ENCODE peak calls at places on chromosomes 7 and 10, in six cellular contexts. M is HepG2, S is HCT116, Y is PC-3, G is H9, N is endothelial cell of umbilical vein. C is an unnamed sample.

GRCh38 chr10:48805848-48806247 is 121.2 kb downstream of the WDFY4 start:
- DNase-seq in M (no peak), S (no peak), Y (no peak), G (no peak), N (no peak), C (no peak)

GRCh38 chr7:151838072-151838471 is 38.8 kb downstream of the PRKAG2 start:
- DNase-seq in M (no peak), S (no peak), Y (no peak), G (no peak), N (no peak), C (no peak)

GRCh38 chr7:66464059-66464458 is 164.6 kb upstream of the KCTD7 start:
- DNase-seq in M (no peak), S (no peak), Y (no peak), G (no peak), N (no peak), C (no peak)

GRCh38 chr10:92886334-92886961 is 38.1 kb downstream of the EXOC6 start:
- DNase-seq in M (peak; percentile 16), S (no peak), Y (peak; percentile 35), G (no peak), N (no peak), C (peak; percentile 37)

GRCh38 chr10:72259491-72260214 is 14.1 kb upstream of the DDIT4 start:
- DNase-seq in M (no peak), S (no peak), Y (no peak), G (no peak), N (no peak), C (no peak)

GRCh38 chr7:26198133-26198780 is 2.3 kb downstream of the HNRNPA2B1 start:
- DNase-seq in M (no peak), S (no peak), Y (peak; percentile 56), G (no peak), N (peak; percentile 61), C (no peak)

GRCh38 chr10:94193466-94193924 is 169.2 kb downstream of the NOC3L start:
- DNase-seq in M (no peak), S (no peak), Y (no peak), G (no peak), N (no peak), C (peak; percentile 2)

GRCh38 chr7:27152816-27153486 is 568 bp upstream of the HOXA3 start:
- DNase-seq in M (no peak), S (no peak), Y (no peak), G (peak; percentile 25), N (no peak), C (no peak)

GRCh38 chr7:96319444-96319843 is 2.5 kb downstream of the SLC25A13 start:
- DNase-seq in M (no peak), S (no peak), Y (no peak), G (no peak), N (peak; percentile 54), C (no peak)

GRCh38 chr10:71052708-71053107 is 159.7 kb upstream of the UNC5B start:
- DNase-seq in M (no peak), S (no peak), Y (no peak), G (no peak), N (no peak), C (no peak)

GRCh38 chr10:46235705-46236536 is 50.9 kb upstream of the ANTXRL start:
- DNase-seq in M (no peak), S (no peak), Y (no peak), G (peak; percentile 10), N (no peak), C (no peak)

GRCh38 chr10:97805096-97805879 is 33.5 kb upstream of the SFRP5 start:
- DNase-seq in M (no peak), S (no peak), Y (no peak), G (no peak), N (no peak), C (no peak)

GRCh38 chr7:136869006-136869961 is 832 bp downstream of the CHRM2 start:
- DNase-seq in M (no peak), S (no peak), Y (no peak), G (peak; percentile 57), N (no peak), C (no peak)

GRCh38 chr10:89002234-89002978 is 11.8 kb downstream of the FAS start:
- DNase-seq in M (no peak), S (no peak), Y (no peak), G (no peak), N (no peak), C (no peak)

GRCh38 chr10:58178811-58179210 is 88.9 kb downstream of the IPMK start:
- DNase-seq in M (no peak), S (no peak), Y (peak; percentile 51), G (no peak), N (peak; percentile 17), C (peak; percentile 55)

GRCh38 chr10:50508315-50509051 is 115.3 kb downstream of the SGMS1 start:
- DNase-seq in M (peak; percentile 35), S (no peak), Y (no peak), G (no peak), N (no peak), C (no peak)

GRCh38 chr7:137462847-137463246 is 119.3 kb upstream of the PTN start:
- DNase-seq in M (no peak), S (no peak), Y (no peak), G (no peak), N (peak; percentile 8), C (no peak)

GRCh38 chr10:87675396-87676376 is 16.0 kb downstream of the PAPSS2 start:
- DNase-seq in M (no peak), S (no peak), Y (peak; percentile 82), G (no peak), N (peak; percentile 79), C (peak; percentile 66)

GRCh38 chr7:52689912-52690311 is 345.5 kb upstream of the POM121L12 start:
- DNase-seq in M (no peak), S (no peak), Y (peak; percentile 33), G (no peak), N (no peak), C (no peak)

GRCh38 chr10:124989526-124989925 is 47.6 kb downstream of the ZRANB1 start:
- DNase-seq in M (no peak), S (no peak), Y (no peak), G (no peak), N (no peak), C (no peak)

GRCh38 chr7:131642429-131642828 is 86.0 kb upstream of the PODXL start:
- DNase-seq in M (no peak), S (no peak), Y (peak; percentile 12), G (no peak), N (peak; percentile 27), C (no peak)

GRCh38 chr10:77993612-77994011 is 35.7 kb downstream of the POLR3A start:
- DNase-seq in M (no peak), S (no peak), Y (no peak), G (no peak), N (no peak), C (no peak)

GRCh38 chr10:30637881-30638467 is 8.4 kb upstream of the LYZL2 start:
- DNase-seq in M (peak; percentile 86), S (peak; percentile 62), Y (peak; percentile 86), G (no peak), N (peak; percentile 87), C (peak; percentile 83)

GRCh38 chr10:14665304-14665703 is 109.4 kb downstream of the FAM107B start:
- DNase-seq in M (no peak), S (no peak), Y (peak; percentile 28), G (no peak), N (no peak), C (peak; percentile 72)

DNA sequence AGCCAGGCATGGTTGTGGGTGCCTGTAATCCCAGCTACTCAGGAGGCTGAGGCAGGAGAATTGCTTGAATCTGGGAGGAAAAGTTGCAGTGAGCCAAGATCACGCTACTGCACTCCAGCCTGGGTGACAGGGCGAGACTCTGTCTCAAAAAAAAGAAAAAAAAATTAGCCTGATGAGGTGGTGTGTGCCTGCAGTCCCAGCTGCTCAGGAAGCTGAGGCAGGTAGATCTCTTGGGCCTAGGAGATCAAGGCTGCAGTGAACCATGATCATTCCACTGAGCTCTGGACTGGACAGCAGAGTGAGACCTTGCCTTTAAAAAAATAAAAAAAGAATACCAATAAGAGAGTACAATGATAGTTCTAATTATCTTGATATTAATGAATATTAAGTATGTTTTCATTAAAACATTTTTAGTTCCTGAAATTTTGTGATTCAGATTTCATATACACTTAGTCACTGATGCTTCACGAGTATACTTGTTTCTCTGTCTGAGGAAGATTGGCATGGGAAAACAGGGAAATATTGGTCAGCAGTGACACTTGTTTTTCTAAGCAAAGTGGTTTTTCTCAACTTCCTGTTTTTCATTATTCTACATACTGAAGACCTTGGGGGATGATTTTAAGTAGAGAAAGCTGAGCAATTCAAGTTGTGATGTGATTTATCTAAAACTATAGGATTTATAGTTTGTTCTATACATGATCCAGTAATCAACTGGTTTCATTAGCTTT is 76.8 kb downstream of the ADK start:
- DNase-seq in M (no peak), S (no peak), Y (peak; percentile 96), G (no peak), N (peak; percentile 96), C (peak; percentile 75)
- H3K79me2 ChIP-seq in M (peaks cover 2% of the 10 kb centered on the region), S (peaks cover 51% of the 10 kb centered on the region), Y (peaks cover 80% of the 10 kb centered on the region), G (no peaks in the 10 kb centered on the region), N (peaks cover 57% of the 10 kb centered on the region), C (peaks cover 70% of the 10 kb centered on the region)

GRCh38 chr7:1993031-1993685 is 239.6 kb downstream of the MAD1L1 start:
- DNase-seq in M (no peak), S (no peak), Y (no peak), G (no peak), N (no peak), C (no peak)
- H4K20me1 ChIP-seq in M (peaks cover 2% of the 10 kb centered on the region), S (no peaks in the 10 kb centered on the region), Y (no peaks in the 10 kb centered on the region), G (no peaks in the 10 kb centered on the region), N (no peaks in the 10 kb centered on the region), C (no peaks in the 10 kb centered on the region)

DNA sequence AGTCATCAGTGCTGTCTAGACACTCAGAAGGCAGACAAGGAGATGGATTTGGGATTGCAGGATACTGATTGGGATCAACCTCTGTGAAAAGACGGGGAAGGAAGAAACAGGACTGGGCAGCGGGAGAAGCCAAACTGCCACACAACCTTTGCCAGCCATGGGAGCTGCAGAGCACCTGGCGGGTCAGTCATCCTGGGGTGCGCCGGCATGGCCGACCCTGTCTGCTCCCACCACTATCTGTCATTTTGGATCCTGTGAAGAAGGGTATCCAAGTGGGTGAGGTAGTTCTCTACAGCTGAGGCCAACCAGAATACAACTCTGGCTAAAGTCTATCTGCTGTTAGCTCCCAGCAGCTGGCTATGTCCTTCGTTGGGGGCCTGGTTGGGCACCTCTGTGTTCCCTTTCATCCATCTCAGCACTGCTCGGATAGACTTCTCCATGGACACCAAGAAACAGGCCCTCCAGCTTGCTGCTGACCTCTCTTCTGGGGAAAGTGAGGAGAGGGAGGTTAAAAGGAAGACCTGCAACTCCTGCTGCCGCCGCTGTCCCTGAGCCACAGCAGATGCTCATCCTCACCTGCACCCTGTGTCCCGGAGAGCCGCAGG is 11.7 kb upstream of the RBM17 start:
- DNase-seq in M (no peak), S (no peak), Y (no peak), G (no peak), N (no peak), C (no peak)
- H3K27me3 ChIP-seq in M (peaks cover 1% of the 10 kb centered on the region), S (peaks cover 25% of the 10 kb centered on the region), Y (no peaks in the 10 kb centered on the region), G (no peaks in the 10 kb centered on the region), N (peaks cover 3% of the 10 kb centered on the region), C (no peaks in the 10 kb centered on the region)

GRCh38 chr10:131902211-131902610 is 1.4 kb downstream of the PPP2R2D start:
- DNase-seq in M (no peak), S (no peak), Y (no peak), G (no peak), N (no peak), C (no peak)
- H3K79me2 ChIP-seq in M (peaks cover 55% of the 10 kb centered on the region), S (peaks cover 54% of the 10 kb centered on the region), Y (peaks cover 61% of the 10 kb centered on the region), G (peaks cover 27% of the 10 kb centered on the region), N (peaks cover 58% of the 10 kb centered on the region), C (peaks cover 60% of the 10 kb centered on the region)

DNA sequence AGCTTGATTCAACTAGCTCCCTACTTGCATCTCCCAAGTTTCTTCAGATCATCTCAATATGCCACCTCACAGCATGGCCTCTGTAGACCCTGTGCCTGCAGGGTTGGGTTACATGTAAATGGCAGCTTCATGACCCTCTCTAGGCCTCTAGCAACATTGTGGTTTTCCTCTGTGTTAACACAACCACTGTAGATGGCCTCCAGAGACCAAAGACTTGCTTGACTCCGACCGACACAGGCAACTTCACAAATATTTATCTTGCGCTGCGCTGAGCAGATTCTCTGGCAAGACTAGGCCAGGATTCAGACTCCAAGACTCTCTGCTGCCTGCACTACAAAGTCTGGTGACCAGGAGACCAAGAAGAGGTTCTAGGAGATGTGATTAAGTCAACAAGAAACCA is 75.9 kb downstream of the CNOT4 start:
- DNase-seq in M (peak; percentile 74), S (no peak), Y (no peak), G (no peak), N (no peak), C (no peak)
- H4K20me1 ChIP-seq in M (no peaks in the 10 kb centered on the region), S (no peaks in the 10 kb centered on the region), Y (peaks cover 4% of the 10 kb centered on the region), G (no peaks in the 10 kb centered on the region), N (peaks cover 2% of the 10 kb centered on the region), C (no peaks in the 10 kb centered on the region)

C was measured in mammary epithelial cell.